ENCODE peak calls at places on chromosomes 2 and 18, in five cellular contexts. G is HCT116, X is K562, R is GM12878, O is HepG2. D is an unnamed sample.

GRCh38 chr2:158716921-158717320 is 78.2 kb upstream of the DAPL1 start:
- DNase-seq in G (no peak), X (no peak), R (no peak), O (no peak), D (no peak)

GRCh38 chr2:151508519-151508918 is 98.8 kb downstream of the RIF1 start:
- DNase-seq in G (no peak), X (no peak), R (no peak), O (no peak), D (no peak)

GRCh38 chr18:641224-641623 is 16.2 kb upstream of the TYMS start:
- DNase-seq in G (no peak), X (no peak), R (no peak), O (no peak), D (no peak)

GRCh38 chr2:100262555-100263320 is 59.6 kb downstream of the LONRF2 start:
- DNase-seq in G (peak; percentile 54), X (peak; percentile 76), R (no peak), O (peak; percentile 41), D (no peak)

GRCh38 chr2:42794271-42795046 is 2.1 kb upstream of the HAAO start:
- DNase-seq in G (no peak), X (peak; percentile 59), R (no peak), O (peak; percentile 86), D (no peak)

GRCh38 chr2:217661378-217661777 is 341.4 kb downstream of the TNS1 start:
- DNase-seq in G (no peak), X (no peak), R (no peak), O (no peak), D (no peak)

GRCh38 chr2:199457147-199458016 is at the start of gene SATB2:
- DNase-seq in G (peak; percentile 65), X (peak; percentile 62), R (no peak), O (no peak), D (peak; percentile 74)

GRCh38 chr18:60445341-60445740 is 72.8 kb upstream of the MC4R start:
- DNase-seq in G (no peak), X (no peak), R (no peak), O (no peak), D (no peak)

GRCh38 chr2:122028371-122029102 is 273.1 kb downstream of the TSN start:
- DNase-seq in G (no peak), X (no peak), R (no peak), O (no peak), D (no peak)

GRCh38 chr2:9554841-9555337 is 741 bp downstream of the ADAM17 start:
- DNase-seq in G (no peak), X (no peak), R (no peak), O (peak; percentile 29), D (no peak)

GRCh38 chr18:79384151-79384807 is 11.5 kb upstream of the NFATC1 start:
- DNase-seq in G (no peak), X (no peak), R (no peak), O (no peak), D (no peak)

GRCh38 chr18:74083071-74083954 is 64.3 kb downstream of the FBXO15 start:
- DNase-seq in G (no peak), X (no peak), R (no peak), O (no peak), D (no peak)

GRCh38 chr18:13563390-13563805 is 163.0 kb downstream of the FAM210A start:
- DNase-seq in G (no peak), X (no peak), R (no peak), O (no peak), D (no peak)

DNA sequence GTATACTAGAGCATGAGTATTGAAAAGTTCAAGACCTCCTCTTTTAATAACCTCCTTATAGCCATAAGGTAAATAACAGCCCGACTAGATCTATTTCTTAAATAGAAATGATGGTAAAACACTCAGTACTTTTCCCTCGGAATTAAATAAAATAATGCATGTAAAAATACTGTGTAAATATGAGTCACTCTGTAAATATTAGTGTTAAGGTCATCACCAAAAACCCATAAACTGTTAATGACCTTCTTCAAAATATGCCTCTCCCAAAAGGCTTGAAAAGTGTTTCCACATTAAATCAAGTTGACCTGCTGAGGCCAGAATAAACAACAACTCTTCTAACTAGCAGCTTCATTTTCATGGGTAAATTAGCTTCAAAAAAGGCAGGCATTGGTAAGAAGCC is 25.3 kb upstream of the BZW1 start:
- DNase-seq in G (no peak), X (no peak), R (no peak), O (peak; percentile 37), D (no peak)
- TF ChIP-seq JUND in G (peak; percentile 16), X (no peak), R (no peak), O (no peak), D (no peak)

GRCh38 chr2:174729797-174730529 is 34.3 kb downstream of the CHRNA1 start:
- DNase-seq in G (no peak), X (no peak), R (no peak), O (no peak), D (peak; percentile 59)
- TF ChIP-seq EZH2 in G (no peak), X (no peak), R (no peak), O (no peak), D (no peak)

GRCh38 chr2:189379287-189379630 is 62.0 kb upstream of the WDR75 start:
- DNase-seq in G (no peak), X (no peak), R (no peak), O (no peak), D (peak; percentile 9)

GRCh38 chr2:189382668-189383067 is 58.6 kb upstream of the WDR75 start:
- DNase-seq in G (no peak), X (no peak), R (no peak), O (no peak), D (no peak)

GRCh38 chr2:189379731-189380261 is 61.5 kb upstream of the WDR75 start:
- DNase-seq in G (no peak), X (no peak), R (no peak), O (no peak), D (no peak)
- TF ChIP-seq ZNF274 in G (no peak), X (no peak), R (no peak), O (no peak), D (no peak)

GRCh38 chr2:230129343-230129742 is 60.6 kb upstream of the SLC16A14 start:
- DNase-seq in G (no peak), X (no peak), R (no peak), O (peak; percentile 77), D (no peak)
- TF ChIP-seq JUND in G (no peak), X (no peak), R (no peak), O (no peak), D (no peak)

GRCh38 chr2:95346738-95347671 is 49.9 kb downstream of the KCNIP3 start:
- DNase-seq in G (no peak), X (peak; percentile 39), R (no peak), O (no peak), D (no peak)
- TF ChIP-seq EZH2 in G (no peak), X (no peak), R (no peak), O (no peak), D (peak; percentile 31)

GRCh38 chr2:233707979-233708644 is 4.6 kb upstream of the UGT1A5 start:
- DNase-seq in G (no peak), X (no peak), R (no peak), O (no peak), D (no peak)
- TF ChIP-seq ZNF274 in G (no peak), X (no peak), R (no peak), O (no peak), D (no peak)

DNA sequence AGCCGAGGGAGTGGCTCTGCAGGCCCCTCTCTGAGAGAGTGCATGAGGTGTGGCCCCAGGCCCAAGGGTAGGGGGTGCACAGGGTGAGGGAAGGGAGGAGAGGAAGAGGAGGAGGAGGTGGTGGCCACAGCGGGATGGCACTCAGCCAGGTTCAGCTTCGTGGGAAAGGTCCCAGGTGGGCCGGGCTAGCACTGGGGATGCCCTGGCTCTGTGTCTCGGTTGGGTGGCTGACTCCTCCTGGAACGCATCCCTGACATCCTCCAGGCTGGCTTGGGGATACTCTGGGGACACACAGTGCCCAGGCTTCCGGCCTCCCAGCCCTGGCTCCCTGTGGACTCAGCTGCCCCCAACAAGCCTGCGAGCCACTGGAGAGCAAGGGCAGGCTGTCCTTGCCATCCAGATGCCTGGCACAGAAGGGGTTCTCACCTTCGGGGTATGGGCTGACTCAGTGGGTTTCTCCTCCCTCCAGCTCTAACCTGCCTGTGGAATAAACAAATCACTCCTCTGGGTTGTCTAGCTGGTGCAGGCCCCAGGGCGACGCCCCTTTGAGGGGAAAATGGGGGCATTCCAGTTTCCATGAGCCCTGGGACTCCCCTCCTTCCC is 582 bp upstream of the ZAP70 start:
- DNase-seq in G (no peak), X (no peak), R (no peak), O (no peak), D (no peak)
- TF ChIP-seq JUND in G (no peak), X (no peak), R (no peak), O (no peak), D (no peak)